ENCODE peak calls at places on chromosomes 6 and 20, in eight cellular contexts. P, J, V, L, U, H, S and B are unnamed samples.

GRCh38 chr6:148577687-148578488 is 168.9 kb upstream of the UST start:
- DNase-seq in L (peak; percentile 92), H (peak; percentile 75), U (peak; percentile 61), J (peak; percentile 80), P (no peak), V (peak; percentile 82), S (peak; percentile 93), B (peak; percentile 66)

GRCh38 chr6:12791371-12791770 is 74.8 kb downstream of the PHACTR1 start:
- DNase-seq in L (no peak), S (peak; percentile 75), U (no peak), J (no peak), V (no peak), P (no peak), H (no peak), B (no peak)

GRCh38 chr6:119887671-119888070 is 538.1 kb upstream of the MAN1A1 start:
- DNase-seq in S (no peak), L (no peak), P (no peak), V (no peak), U (no peak), H (no peak), J (no peak), B (no peak)

GRCh38 chr20:13029687-13030510 is 21.1 kb downstream of the SPTLC3 start:
- DNase-seq in S (peak; percentile 95), H (peak; percentile 41), V (no peak), J (no peak), U (no peak), L (no peak), P (no peak), B (peak; percentile 31)

GRCh38 chr20:46228671-46229070 is 79.6 kb downstream of the CDH22 start:
- DNase-seq in H (no peak), P (no peak), J (no peak), U (no peak), S (no peak), L (no peak), V (no peak), B (no peak)

GRCh38 chr6:32108094-32108627 is 977 bp downstream of the TNXB start:
- DNase-seq in U (peak; percentile 80), S (peak; percentile 84), H (no peak), V (no peak), J (peak; percentile 74), L (peak; percentile 87), P (no peak), B (no peak)

GRCh38 chr6:145829950-145830349 is 15.4 kb upstream of the FBXO30 start:
- DNase-seq in V (no peak), H (no peak), S (peak; percentile 41), U (no peak), L (no peak), P (no peak), J (no peak), B (no peak)

GRCh38 chr6:16760536-16761468 is at the start of gene ATXN1:
- DNase-seq in U (peak; percentile 73), P (peak; percentile 44), J (peak; percentile 73), S (peak; percentile 80), V (peak; percentile 55), L (peak; percentile 85), H (peak; percentile 57), B (peak; percentile 58)

GRCh38 chr6:65671922-65672321 is 35.1 kb downstream of the EYS start:
- DNase-seq in U (no peak), H (no peak), L (no peak), S (no peak), P (no peak), V (no peak), J (no peak), B (no peak)

GRCh38 chr20:57928181-57928967 is 218.6 kb upstream of the PMEPA1 start:
- DNase-seq in H (no peak), L (no peak), S (peak; percentile 88), P (no peak), U (no peak), J (no peak), V (no peak), B (no peak)

GRCh38 chr6:53746442-53747103 is 48.2 kb upstream of the LRRC1 start:
- DNase-seq in H (no peak), U (no peak), S (no peak), P (no peak), J (no peak), L (no peak), V (no peak), B (peak; percentile 56)

GRCh38 chr6:37779111-37779800 is 40.3 kb upstream of the ZFAND3 start:
- DNase-seq in U (no peak), V (no peak), S (peak; percentile 49), P (no peak), H (no peak), L (no peak), J (no peak), B (no peak)

GRCh38 chr6:137873273-137873762 is 6.3 kb downstream of the TNFAIP3 start:
- DNase-seq in L (peak; percentile 93), U (peak; percentile 65), P (no peak), H (peak; percentile 85), V (no peak), J (peak; percentile 93), S (peak; percentile 91), B (peak; percentile 89)

GRCh38 chr20:38127011-38127621 is 38.0 kb downstream of the TGM2 start:
- DNase-seq in J (peak; percentile 69), U (peak; percentile 72), S (peak; percentile 85), H (no peak), P (no peak), L (peak; percentile 73), V (no peak), B (no peak)

GRCh38 chr20:18288748-18289705 is 700 bp downstream of the ZNF133 start:
- DNase-seq in H (peak; percentile 30), S (peak; percentile 66), V (no peak), P (no peak), J (no peak), U (no peak), L (no peak), B (peak; percentile 9)

GRCh38 chr6:131103869-131104268 is 31.4 kb upstream of the AKAP7 start:
- DNase-seq in H (no peak), S (no peak), P (no peak), J (no peak), V (no peak), L (no peak), U (no peak), B (no peak)

GRCh38 chr6:113819169-113819830 is 37.8 kb upstream of the MARCKS start:
- DNase-seq in U (no peak), L (no peak), P (no peak), S (no peak), H (no peak), V (no peak), J (no peak), B (no peak)

GRCh38 chr20:61731363-61732181 is 334.1 kb downstream of the TAF4 start:
- DNase-seq in H (no peak), P (no peak), U (no peak), S (peak; percentile 70), L (no peak), V (no peak), J (no peak), B (no peak)

GRCh38 chr6:30103630-30104179 is 9.2 kb downstream of the TRIM31 start:
- DNase-seq in S (no peak), U (no peak), J (no peak), P (no peak), H (no peak), L (no peak), V (no peak), B (no peak)

GRCh38 chr20:7410150-7410549 is 530.1 kb downstream of the HAO1 start:
- DNase-seq in S (no peak), U (no peak), V (no peak), L (no peak), H (no peak), J (no peak), P (no peak), B (no peak)

GRCh38 chr20:62942456-62942855 is 4.5 kb downstream of the GID8 start:
- DNase-seq in V (no peak), H (no peak), J (no peak), L (no peak), S (no peak), P (no peak), U (no peak), B (no peak)

GRCh38 chr6:156731436-156731835 is 45.7 kb upstream of the ARID1B start:
- DNase-seq in V (no peak), S (peak; percentile 83), U (no peak), H (no peak), P (no peak), J (no peak), L (no peak), B (no peak)

GRCh38 chr6:168007592-168008338 is 10.3 kb downstream of the KIF25 start:
- DNase-seq in L (no peak), J (peak; percentile 34), V (no peak), S (peak; percentile 96), H (peak; percentile 68), P (no peak), U (no peak), B (peak; percentile 51)

GRCh38 chr6:154593122-154593521 is 82.6 kb upstream of the CNKSR3 start:
- DNase-seq in H (no peak), L (peak; percentile 91), V (no peak), S (no peak), U (peak; percentile 73), J (no peak), P (no peak), B (no peak)

GRCh38 chr6:4102687-4103244 is 23.8 kb upstream of the FAM217A start:
- DNase-seq in U (no peak), V (no peak), J (no peak), P (no peak), L (no peak), H (no peak), S (no peak), B (peak; percentile 30)

GRCh38 chr6:41555326-41556300 is 9.4 kb downstream of the FOXP4 start:
- DNase-seq in U (no peak), H (no peak), S (no peak), L (no peak), P (no peak), J (no peak), V (no peak), B (no peak)
- H3K4me1 ChIP-seq in U (peaks cover 12% of the 10 kb centered on the region), H (no peaks in the 10 kb centered on the region), S (no peaks in the 10 kb centered on the region), L (peaks cover 51% of the 10 kb centered on the region), P (peaks cover 10% of the 10 kb centered on the region), J (peaks cover 4% of the 10 kb centered on the region), V (peaks cover 12% of the 10 kb centered on the region), B (peaks cover 6% of the 10 kb centered on the region)

GRCh38 chr6:33508935-33509926 is 54.9 kb downstream of the ZBTB9 start:
- DNase-seq in P (no peak), S (peak; percentile 27), J (no peak), L (no peak), H (no peak), U (peak; percentile 6), V (no peak), B (no peak)
- H3K4me3 ChIP-seq in P (no peak overlapping the region), S (peak overlapping the region; percentile 19), J (no peak overlapping the region), L (peak overlapping the region; percentile 11), H (no peak overlapping the region), U (peak overlapping the region; percentile 28), V (no peak overlapping the region), B (no peak overlapping the region)

GRCh38 chr20:31560094-31560899 is 44.8 kb upstream of the ID1 start:
- DNase-seq in U (peak; percentile 57), L (peak; percentile 81), J (peak; percentile 67), P (peak; percentile 55), H (peak; percentile 78), S (peak; percentile 95), V (peak; percentile 82), B (peak; percentile 40)
- H3K4me1 ChIP-seq in U (peaks cover 8% of the 10 kb centered on the region), L (peaks cover 17% of the 10 kb centered on the region), J (peaks cover 22% of the 10 kb centered on the region), P (peaks cover 8% of the 10 kb centered on the region), H (no peaks in the 10 kb centered on the region), S (peaks cover 31% of the 10 kb centered on the region), V (no peaks in the 10 kb centered on the region), B (no peaks in the 10 kb centered on the region)

DNA sequence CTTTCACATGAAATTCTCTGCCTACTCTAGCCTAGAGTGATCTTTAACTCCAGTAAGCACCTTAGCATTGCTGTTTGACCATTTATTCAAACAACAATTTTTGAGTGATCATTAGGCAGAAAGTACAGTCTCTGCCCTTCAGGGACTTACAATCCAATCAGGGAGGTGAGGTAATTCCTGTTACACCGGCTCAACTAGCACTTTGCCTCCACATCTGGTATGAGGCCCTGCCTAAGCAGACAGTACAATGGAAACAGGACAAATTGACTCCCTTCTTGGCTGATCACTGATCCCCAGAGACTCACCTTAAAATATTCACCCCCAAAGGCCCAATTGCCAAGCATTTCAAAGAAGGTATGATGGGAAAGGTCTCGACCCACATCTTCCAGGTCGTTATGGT is 1.4 kb downstream of the AARS2 start:
- DNase-seq in U (no peak), V (no peak), S (no peak), L (no peak), J (no peak), H (no peak), P (no peak), B (no peak)
- H3K4me3 ChIP-seq in U (no peak overlapping the region), V (peak overlapping the region; percentile 81), S (peak overlapping the region; percentile 85), L (no peak overlapping the region), J (no peak overlapping the region), H (no peak overlapping the region), P (no peak overlapping the region), B (no peak overlapping the region)